ENCODE peak calls at places on chromosomes 16 and 17, in nine cellular contexts. W, J, F, C, X, I, Z, T and N are unnamed samples.

GRCh38 chr17:42775534-42776098 is 2.4 kb downstream of the VPS25 start:
- DNase-seq in W (no peak), J (no peak), F (peak; percentile 37), C (peak; percentile 47), X (peak; percentile 27), I (no peak), Z (no peak), T (no peak), N (no peak)

GRCh38 chr17:45311762-45312476 is 4.9 kb downstream of the MAP3K14 start:
- DNase-seq in W (no peak), J (no peak), F (no peak), C (no peak), X (peak; percentile 94), I (no peak), Z (peak; percentile 85), T (no peak), N (no peak)

GRCh38 chr16:85690469-85691064 is 1.8 kb upstream of the GINS2 start:
- DNase-seq in W (no peak), J (peak; percentile 11), F (no peak), C (no peak), X (no peak), I (no peak), Z (no peak), T (no peak), N (no peak)

GRCh38 chr17:74473294-74473693 is 6.9 kb downstream of the CD300A start:
- DNase-seq in W (no peak), J (no peak), F (no peak), C (no peak), X (no peak), I (peak; percentile 51), Z (no peak), T (no peak), N (no peak)

GRCh38 chr17:80922580-80923160 is 69.0 kb upstream of the CHMP6 start:
- DNase-seq in W (no peak), J (no peak), F (no peak), C (no peak), X (no peak), I (peak; percentile 80), Z (no peak), T (no peak), N (no peak)

GRCh38 chr17:8941520-8941919 is 24.0 kb downstream of the PIK3R5 start:
- DNase-seq in W (no peak), J (no peak), F (no peak), C (no peak), X (no peak), I (peak; percentile 83), Z (no peak), T (no peak), N (no peak)

GRCh38 chr16:51243836-51244483 is 92.9 kb upstream of the SALL1 start:
- DNase-seq in W (no peak), J (peak; percentile 24), F (peak; percentile 78), C (no peak), X (peak; percentile 62), I (no peak), Z (peak; percentile 43), T (no peak), N (peak; percentile 18)

GRCh38 chr17:66283971-66284370 is 18.4 kb upstream of the PRKCA start:
- DNase-seq in W (no peak), J (no peak), F (no peak), C (no peak), X (no peak), I (no peak), Z (no peak), T (no peak), N (no peak)

GRCh38 chr17:56830726-56831363 is 2.9 kb downstream of the C17orf67 start:
- DNase-seq in W (no peak), J (no peak), F (no peak), C (no peak), X (no peak), I (no peak), Z (peak; percentile 68), T (no peak), N (no peak)

GRCh38 chr17:27802033-27802432 is 1.7 kb upstream of the NOS2 start:
- DNase-seq in W (no peak), J (no peak), F (no peak), C (no peak), X (no peak), I (no peak), Z (no peak), T (no peak), N (no peak)

DNA sequence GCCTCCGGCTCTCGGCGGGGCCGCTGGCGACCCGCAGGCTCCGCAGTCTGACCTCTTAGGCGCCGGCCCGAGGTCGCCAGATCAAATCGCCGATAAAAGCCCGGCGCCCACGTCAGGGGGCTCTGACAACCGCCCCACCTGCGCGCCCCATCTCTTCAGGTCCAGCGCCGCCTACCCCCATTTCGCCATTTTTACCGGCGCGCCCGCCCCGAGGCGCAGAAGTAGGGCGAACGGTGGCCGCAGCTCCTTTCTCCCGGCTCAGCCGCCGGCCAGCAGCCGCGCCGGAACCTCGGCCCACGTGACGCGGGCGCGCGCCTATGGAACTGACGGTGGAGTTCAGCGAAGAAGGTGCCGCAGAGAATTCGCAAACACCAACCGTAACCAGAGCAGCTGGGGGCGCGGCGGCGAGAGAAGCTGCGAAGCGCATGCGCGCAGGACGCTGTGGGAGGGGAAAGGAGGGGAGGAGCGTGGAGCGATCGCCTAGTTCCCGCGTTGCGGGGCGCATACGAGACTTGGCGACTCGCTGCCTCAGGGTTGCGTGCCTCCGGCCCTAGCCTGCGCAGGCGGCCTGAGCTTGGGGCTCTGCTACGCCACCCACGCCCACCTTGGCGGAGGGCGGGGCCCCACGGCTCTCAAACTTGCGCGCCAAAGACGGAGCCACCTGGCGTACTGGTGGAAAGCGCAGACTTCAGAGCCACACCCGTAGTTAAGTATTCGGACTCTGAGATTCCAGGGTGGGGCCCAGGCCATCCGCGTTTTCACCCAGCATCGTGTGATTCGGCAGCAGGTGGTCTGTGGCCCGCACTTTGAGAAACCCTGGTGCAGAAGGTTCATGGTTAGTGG is at the start of gene TRIM37:
- DNase-seq in W (peak; percentile 98), J (peak; percentile 99), F (peak; percentile 98), C (peak; percentile 97), X (peak; percentile 98), I (peak; percentile 100), Z (peak; percentile 99), T (peak; percentile 98), N (peak; percentile 98)
- TF ChIP-seq CTCF in W (no peak), J (no peak), F (no peak), C (peak; percentile 28), X (no peak), I (no peak), Z (no peak), T (no peak), N (no peak)

DNA sequence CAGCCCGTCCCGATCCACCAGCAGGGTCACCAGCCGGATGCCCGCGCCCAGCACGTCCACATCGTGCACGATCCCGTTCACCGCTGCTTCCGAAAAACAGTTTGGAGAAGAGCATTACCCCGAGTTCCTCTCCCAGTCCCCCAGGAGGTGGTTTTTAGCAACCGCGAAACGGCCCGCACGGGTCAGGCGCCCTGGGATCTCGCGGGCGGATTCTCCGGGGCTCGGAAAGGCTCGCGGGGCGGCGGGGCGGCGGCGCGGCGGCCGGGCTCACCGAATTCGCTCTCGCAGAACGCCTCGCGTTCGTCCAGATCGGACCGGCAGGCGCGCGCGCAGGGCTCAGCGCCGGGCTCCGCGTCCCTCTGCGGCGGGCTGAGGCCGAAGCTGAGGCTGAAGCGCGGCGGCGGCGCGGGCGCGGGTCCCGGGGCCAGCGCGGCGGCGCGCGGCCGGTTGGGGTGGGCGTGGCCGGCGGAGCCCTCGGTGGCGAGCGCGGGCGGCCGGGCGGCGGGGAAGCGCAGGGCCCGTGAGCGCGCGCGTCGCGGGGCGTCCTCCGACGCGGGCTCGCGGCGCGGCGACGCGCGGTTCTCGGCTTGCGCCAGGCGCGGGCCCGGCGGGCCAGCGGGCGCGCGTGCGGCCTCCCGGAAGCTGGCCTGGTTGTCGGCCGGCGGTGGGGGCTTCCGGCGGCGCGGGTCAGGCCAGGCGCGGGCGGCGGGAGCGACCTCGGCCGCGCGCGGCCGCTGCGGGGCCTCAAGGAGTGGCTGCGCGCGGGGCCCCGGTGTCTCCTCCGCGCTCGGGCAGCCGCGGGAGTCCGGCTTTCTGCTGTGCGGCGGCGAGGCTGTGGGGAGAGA is 2.9 kb downstream of the C17orf58 start:
- DNase-seq in W (peak; percentile 86), J (peak; percentile 89), F (peak; percentile 74), C (peak; percentile 88), X (peak; percentile 78), I (peak; percentile 94), Z (peak; percentile 83), T (no peak), N (peak; percentile 77)
- TF ChIP-seq CTCF in W (peak; percentile 16), J (peak; percentile 22), F (no peak), C (no peak), X (peak; percentile 11), I (no peak), Z (no peak), T (peak; percentile 6), N (no peak)

GRCh38 chr17:12947047-12947446 is 70.8 kb downstream of the ELAC2 start:
- DNase-seq in W (no peak), J (no peak), F (no peak), C (no peak), X (no peak), I (no peak), Z (no peak), T (no peak), N (no peak)
- TF ChIP-seq CTCF in W (no peak), J (no peak), F (no peak), C (no peak), X (no peak), I (no peak), Z (no peak), T (no peak), N (no peak)

GRCh38 chr17:3534881-3535252 is 22.7 kb downstream of the TRPV3 start:
- DNase-seq in W (peak; percentile 54), J (peak; percentile 74), F (peak; percentile 75), C (no peak), X (no peak), I (no peak), Z (no peak), T (no peak), N (peak; percentile 61)

GRCh38 chr17:3533752-3534151 is 23.9 kb downstream of the TRPV3 start:
- DNase-seq in W (no peak), J (no peak), F (no peak), C (no peak), X (no peak), I (no peak), Z (no peak), T (no peak), N (no peak)

GRCh38 chr17:3532859-3533142 is 24.8 kb downstream of the TRPV3 start:
- DNase-seq in W (no peak), J (no peak), F (no peak), C (no peak), X (no peak), I (no peak), Z (no peak), T (no peak), N (no peak)

GRCh38 chr17:3536736-3537135 is 20.9 kb downstream of the TRPV3 start:
- DNase-seq in W (no peak), J (no peak), F (no peak), C (no peak), X (no peak), I (no peak), Z (no peak), T (no peak), N (no peak)

GRCh38 chr17:3535253-3535995 is 22.2 kb downstream of the TRPV3 start:
- DNase-seq in W (peak; percentile 81), J (peak; percentile 89), F (peak; percentile 82), C (peak; percentile 47), X (no peak), I (no peak), Z (peak; percentile 45), T (no peak), N (peak; percentile 78)
- TF ChIP-seq CTCF in W (peak; percentile 55), J (peak; percentile 46), F (peak; percentile 68), C (peak; percentile 40), X (no peak), I (peak; percentile 49), Z (peak; percentile 54), T (peak; percentile 64), N (peak; percentile 44)